ENCODE peak calls at places on chromosomes 2 and 18, in five cellular contexts. Y is mesenchymal stem cell, R is mesendoderm, C is IMR-90, F is neuronal stem cell. P is an unnamed sample.

GRCh38 chr18:12098389-12098788 is 4.7 kb downstream of the ANKRD62 start:
- DNase-seq in C (no peak), R (no peak), F (no peak), Y (no peak), P (no peak)

GRCh38 chr2:212667751-212668316 is 129.2 kb upstream of the ERBB4 start:
- DNase-seq in Y (no peak), C (no peak), F (no peak), R (no peak), P (no peak)

GRCh38 chr18:45243347-45244095 is 371.8 kb upstream of the SLC14A2 start:
- DNase-seq in C (no peak), F (no peak), R (no peak), Y (no peak), P (no peak)

GRCh38 chr18:11995445-11996189 is 14.3 kb downstream of the IMPA2 start:
- DNase-seq in C (peak), R (peak), Y (peak), F (peak), P (peak)

GRCh38 chr2:234808907-234809306 is 142.9 kb upstream of the SH3BP4 start:
- DNase-seq in C (no peak), F (no peak), Y (no peak), R (no peak), P (no peak)

GRCh38 chr2:216992056-216992455 is 132.2 kb upstream of the TNP1 start:
- DNase-seq in F (no peak), R (no peak), C (no peak), Y (peak), P (no peak)

GRCh38 chr18:23032030-23032582 is 99.0 kb downstream of the RBBP8 start:
- DNase-seq in R (peak), F (no peak), C (peak), Y (peak), P (no peak)

GRCh38 chr18:11980555-11981382 is 538 bp upstream of the IMPA2 start:
- DNase-seq in C (peak), R (peak), F (peak), Y (peak), P (peak)

GRCh38 chr2:180413331-180413730 is 406.2 kb upstream of the CWC22 start:
- DNase-seq in F (no peak), R (no peak), Y (no peak), C (no peak), P (no peak)

GRCh38 chr2:99915108-99915675 is 227.2 kb downstream of the AFF3 start:
- DNase-seq in R (no peak), C (no peak), Y (no peak), F (no peak), P (no peak)

GRCh38 chr2:239381709-239382134 is 19.1 kb downstream of the HDAC4 start:
- DNase-seq in F (no peak), C (no peak), R (peak), Y (no peak), P (no peak)

GRCh38 chr2:220192994-220193753 is 565.7 kb downstream of the SLC4A3 start:
- DNase-seq in C (peak), F (no peak), Y (peak), R (no peak), P (no peak)

GRCh38 chr2:16604236-16604635 is 61.4 kb downstream of the CYRIA start:
- DNase-seq in C (no peak), Y (peak), R (no peak), F (no peak), P (no peak)

GRCh38 chr2:161138429-161138828 is 21.8 kb upstream of the TANK start:
- DNase-seq in C (no peak), R (no peak), Y (no peak), F (no peak), P (no peak)

GRCh38 chr2:136653836-136654235 is 111.5 kb upstream of the THSD7B start:
- DNase-seq in F (no peak), C (no peak), Y (no peak), R (no peak), P (no peak)

GRCh38 chr2:37585982-37586621 is 85.3 kb downstream of the CDC42EP3 start:
- DNase-seq in C (peak), F (no peak), R (no peak), Y (peak), P (no peak)

GRCh38 chr2:213766465-213766891 is 482.2 kb downstream of the SPAG16 start:
- DNase-seq in F (no peak), C (no peak), Y (peak), R (peak), P (no peak)

GRCh38 chr18:21598726-21599584 is 1.5 kb downstream of the ESCO1 start:
- DNase-seq in C (no peak), Y (peak), R (peak), F (no peak), P (no peak)

GRCh38 chr2:109647636-109648035 is 33.5 kb downstream of the SOWAHC start:
- DNase-seq in F (no peak), R (peak), Y (peak), C (peak), P (no peak)

GRCh38 chr2:144102386-144102785 is 417.5 kb downstream of the ZEB2 start:
- DNase-seq in Y (no peak), R (no peak), F (no peak), C (no peak), P (no peak)

GRCh38 chr2:216619411-216620393 is 13.5 kb upstream of the IGFBP2 start:
- DNase-seq in Y (peak), R (peak), C (peak), F (no peak), P (peak)

GRCh38 chr2:25853038-25853638 is 25.1 kb downstream of the ASXL2 start:
- DNase-seq in C (no peak), Y (no peak), F (no peak), R (no peak), P (no peak)

GRCh38 chr2:29130295-29130694 is 15.1 kb downstream of the CLIP4 start:
- DNase-seq in C (peak), F (no peak), R (peak), Y (peak), P (no peak)
- H2AK5ac ChIP-seq in C (peak), F (no peak), R (no peak), Y (no peak), P (no peak)

GRCh38 chr2:124327293-124327692 is 302.2 kb downstream of the CNTNAP5 start:
- DNase-seq in Y (no peak), C (no peak), F (no peak), R (no peak), P (no peak)
- H2AK5ac ChIP-seq in Y (no peak), C (no peak), F (no peak), R (no peak), P (no peak)

DNA sequence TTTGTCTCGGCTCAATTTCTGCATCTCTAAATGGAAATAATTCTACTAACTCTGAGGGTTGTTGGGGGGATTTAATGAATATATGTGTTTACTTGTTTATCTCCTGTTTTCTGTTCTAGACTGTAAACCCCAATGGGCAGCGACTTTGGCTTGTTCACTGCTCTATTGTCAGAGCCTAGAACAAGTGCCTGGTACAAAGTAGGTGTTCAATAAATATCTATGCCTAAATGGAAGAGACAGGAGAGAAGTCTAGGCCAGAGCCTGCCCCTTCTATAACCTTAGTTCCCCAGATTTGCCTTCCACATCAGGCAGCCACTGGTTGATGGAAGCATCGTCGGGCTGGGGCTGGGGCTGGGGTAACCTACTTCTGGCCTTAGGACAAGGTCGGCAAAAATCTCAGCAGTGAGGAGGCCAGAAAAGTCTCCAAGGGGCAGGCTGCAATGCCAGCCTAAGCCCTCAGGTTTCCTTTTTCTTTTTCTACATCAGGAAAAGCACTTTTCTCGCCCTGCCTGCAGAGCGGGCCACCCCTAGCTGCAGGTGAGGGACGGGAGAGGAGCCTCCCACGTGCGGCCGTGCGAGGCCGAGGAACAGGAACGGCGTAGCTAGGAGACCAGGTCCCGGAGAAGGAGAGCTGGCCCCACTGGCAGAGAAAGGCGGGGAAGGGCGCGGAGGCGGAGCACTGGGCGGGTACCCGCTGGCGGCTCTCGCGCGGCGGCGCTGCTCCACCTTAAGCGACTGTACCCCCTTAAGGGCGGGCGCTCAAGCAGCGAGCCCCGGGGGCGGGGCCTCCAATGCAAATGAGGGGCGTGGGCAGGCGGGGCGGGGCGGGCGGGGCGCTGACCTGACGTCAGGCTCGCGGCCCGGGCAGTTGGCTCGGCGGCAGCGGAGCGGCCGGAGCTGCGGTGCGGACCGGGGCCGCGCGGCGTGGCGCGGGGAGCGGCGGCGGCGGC is at the start of gene CNNM4:
- DNase-seq in C (peak), F (peak), Y (peak), R (peak), P (peak)
- H2AK5ac ChIP-seq in C (peak), F (peak), Y (no peak), R (peak), P (peak)

GRCh38 chr2:237058423-237058822 is 27.3 kb upstream of the COPS8 start:
- DNase-seq in C (no peak), F (no peak), Y (no peak), R (no peak), P (no peak)
- H2AK5ac ChIP-seq in C (no peak), F (no peak), Y (no peak), R (no peak), P (no peak)

GRCh38 chr18:3619746-3620145 is 169.8 kb downstream of the TGIF1 start:
- DNase-seq in Y (no peak), F (no peak), C (no peak), R (no peak), P (no peak)
- H2AK5ac ChIP-seq in Y (peak), F (no peak), C (peak), R (no peak), P (peak)

GRCh38 chr2:47086054-47086471 is 69.0 kb downstream of the STPG4 start:
- DNase-seq in Y (no peak), C (no peak), F (no peak), R (no peak), P (no peak)
- H2AK5ac ChIP-seq in Y (peak), C (peak), F (no peak), R (peak), P (no peak)

GRCh38 chr2:10538224-10538894 is 90.2 kb upstream of the ODC1 start:
- DNase-seq in R (no peak), F (no peak), Y (peak), C (peak), P (no peak)

GRCh38 chr2:10536569-10537133 is 88.5 kb upstream of the ODC1 start:
- DNase-seq in Y (no peak), C (no peak), R (peak), F (no peak), P (no peak)

GRCh38 chr2:10535703-10536102 is 87.6 kb upstream of the ODC1 start:
- DNase-seq in Y (no peak), C (no peak), R (peak), F (no peak), P (no peak)

GRCh38 chr2:10534514-10535250 is 86.6 kb upstream of the ODC1 start:
- DNase-seq in F (no peak), Y (peak), R (peak), C (peak), P (no peak)

GRCh38 chr2:10537522-10538195 is 89.5 kb upstream of the ODC1 start:
- DNase-seq in Y (no peak), F (no peak), C (no peak), R (no peak), P (no peak)
- H2AK5ac ChIP-seq in Y (no peak), F (no peak), C (no peak), R (no peak), P (no peak)

GRCh38 chr2:120763516-120763915 is 27.8 kb downstream of the GLI2 start:
- DNase-seq in Y (peak), R (no peak), F (no peak), C (no peak), P (no peak)
- H2AK5ac ChIP-seq in Y (no peak), R (no peak), F (no peak), C (peak), P (no peak)

GRCh38 chr18:33467531-33467930 is 27.0 kb upstream of the CCDC178 start:
- DNase-seq in R (no peak), Y (no peak), F (no peak), C (no peak), P (no peak)

GRCh38 chr18:33470229-33470628 is 29.7 kb upstream of the CCDC178 start:
- DNase-seq in F (no peak), Y (no peak), C (no peak), R (no peak), P (no peak)

GRCh38 chr18:33472554-33472953 is 32.0 kb upstream of the CCDC178 start:
- DNase-seq in R (peak), F (no peak), Y (no peak), C (no peak), P (no peak)

GRCh38 chr18:33466822-33467221 is 26.3 kb upstream of the CCDC178 start:
- DNase-seq in C (no peak), F (no peak), Y (no peak), R (no peak), P (no peak)

DNA sequence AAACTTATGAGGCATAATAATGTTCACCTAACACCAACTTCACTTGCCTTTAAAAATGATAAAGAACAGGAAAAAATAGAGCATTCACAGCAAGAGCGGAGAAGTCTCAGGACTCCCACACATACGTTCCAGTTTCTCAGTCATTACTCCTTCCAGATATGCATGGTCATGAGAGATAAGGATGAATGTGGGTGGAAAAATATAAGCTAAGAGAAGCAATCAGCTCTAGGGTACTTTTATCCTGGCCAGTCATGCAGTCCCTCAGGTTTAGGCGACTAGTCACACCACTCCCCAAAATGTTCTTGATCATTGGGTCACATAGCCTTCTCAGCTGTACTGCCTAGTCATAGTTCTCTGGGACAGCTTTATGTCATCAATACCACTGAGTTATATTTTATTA is 29.2 kb upstream of the CCDC178 start:
- DNase-seq in Y (no peak), C (no peak), F (no peak), R (no peak), P (no peak)
- H2AK5ac ChIP-seq in Y (no peak), C (no peak), F (no peak), R (no peak), P (no peak)

P was measured in H1.